ENCODE peak calls at places on chromosomes 11 and 22, in six cellular contexts. I is mammary epithelial cell; X is heart right ventricle; S is activated effector memory CD4-positive, alpha-beta T cell treated with Interleukin-2 at 50 U/mL for 16 hours; M is stimulated activated CD4-positive, alpha-beta T cell treated with anti-CD3 and anti-CD28 coated beads, TNF-alpha, amount 100 ng/mL, for 1 hour; K is AG08395. A is an unnamed sample.
A peak's percentile ranks its signal among the peaks of the same experiment; 100 is the strongest.

GRCh38 chr11:57800444-57801184 is 39.0 kb downstream of the CTNND1 start:
- DNase-seq in X (no peak), M (no peak), K (peak; percentile 86), I (peak; percentile 86), S (no peak), A (no peak)

GRCh38 chr11:92423635-92424034 is 199.0 kb downstream of the FAT3 start:
- DNase-seq in I (no peak), K (no peak), S (no peak), M (no peak), X (no peak), A (no peak)

GRCh38 chr11:78586452-78587046 is 11.9 kb upstream of the NARS2 start:
- DNase-seq in I (no peak), M (no peak), K (no peak), X (no peak), S (no peak), A (no peak)

GRCh38 chr11:46240861-46241260 is 36.6 kb upstream of the CREB3L1 start:
- DNase-seq in I (no peak), X (no peak), K (no peak), M (no peak), S (no peak), A (no peak)

GRCh38 chr11:57380975-57381374 is at the start of gene PRG3:
- DNase-seq in X (no peak), S (no peak), I (no peak), M (no peak), K (no peak), A (no peak)

GRCh38 chr11:71914127-71914526 is 14.3 kb downstream of the XNDC1N start:
- DNase-seq in S (no peak), K (peak; percentile 55), I (no peak), M (no peak), X (no peak), A (no peak)

GRCh38 chr22:31588970-31589675 is 72.9 kb downstream of the PISD start:
- DNase-seq in M (no peak), S (no peak), X (no peak), K (no peak), I (no peak), A (no peak)

GRCh38 chr22:33715626-33716025 is 204.7 kb downstream of the LARGE1 start:
- DNase-seq in K (no peak), X (no peak), M (no peak), S (no peak), I (no peak), A (no peak)

GRCh38 chr11:108562746-108563581 is 30.6 kb downstream of the EXPH5 start:
- DNase-seq in X (no peak), S (no peak), I (peak; percentile 17), K (no peak), M (no peak), A (no peak)

GRCh38 chr22:25141994-25142620 is 57.6 kb upstream of the CRYBB3 start:
- DNase-seq in I (no peak), K (no peak), M (no peak), X (no peak), S (no peak), A (no peak)

GRCh38 chr11:121250843-121251242 is 41.7 kb upstream of the SC5D start:
- DNase-seq in S (no peak), M (no peak), I (peak; percentile 62), K (no peak), X (no peak), A (no peak)

GRCh38 chr11:77244277-77245014 is 57.0 kb downstream of the GDPD4 start:
- DNase-seq in X (no peak), I (peak; percentile 75), M (no peak), S (no peak), K (peak; percentile 79), A (no peak)

GRCh38 chr11:19403196-19403895 is 162.6 kb upstream of the E2F8 start:
- DNase-seq in M (no peak), I (no peak), X (no peak), S (no peak), K (no peak), A (no peak)

GRCh38 chr11:110565690-110566336 is 136.1 kb downstream of the FDX1 start:
- DNase-seq in I (no peak), K (no peak), M (no peak), S (no peak), X (no peak), A (no peak)

GRCh38 chr11:13769188-13769587 is 100.7 kb downstream of the FAR1 start:
- DNase-seq in I (no peak), X (no peak), S (no peak), M (no peak), K (no peak), A (no peak)

GRCh38 chr11:128422576-128423370 is 164.6 kb downstream of the ETS1 start:
- DNase-seq in I (no peak), X (peak; percentile 66), M (peak; percentile 73), K (no peak), S (peak; percentile 69), A (no peak)

GRCh38 chr22:50734343-50734771 is 3.6 kb upstream of the ACR start:
- DNase-seq in S (no peak), I (no peak), X (peak; percentile 11), K (no peak), M (no peak), A (no peak)

GRCh38 chr11:66976048-66976467 is 954 bp downstream of the C11orf86 start:
- DNase-seq in M (no peak), X (no peak), S (no peak), I (no peak), K (no peak), A (no peak)

GRCh38 chr11:2097356-2097997 is 41.7 kb downstream of the IGF2 start:
- DNase-seq in X (peak; percentile 75), I (no peak), K (peak; percentile 84), M (no peak), S (no peak), A (peak; percentile 77)

GRCh38 chr22:48948575-48949170 is 879.0 kb downstream of the BRD1 start:
- DNase-seq in M (no peak), S (no peak), X (no peak), K (no peak), I (no peak), A (peak; percentile 11)

GRCh38 chr22:23495614-23496444 is 84.3 kb downstream of the IGLL1 start:
- DNase-seq in K (no peak), M (no peak), X (no peak), I (no peak), S (no peak), A (no peak)

GRCh38 chr22:39595622-39596182 is 25.1 kb downstream of the CACNA1I start:
- DNase-seq in M (no peak), S (no peak), I (no peak), X (no peak), K (no peak), A (no peak)

GRCh38 chr11:126132319-126132718 is 69.7 kb upstream of the CDON start:
- DNase-seq in X (no peak), M (no peak), S (no peak), I (peak; percentile 23), K (no peak), A (no peak)

GRCh38 chr11:74154621-74155281 is 16.1 kb downstream of the C2CD3 start:
- DNase-seq in M (no peak), K (no peak), X (no peak), S (no peak), I (peak; percentile 14), A (no peak)

GRCh38 chr11:117859713-117860112 is 16.7 kb downstream of the FXYD6 start:
- DNase-seq in I (no peak), K (no peak), M (no peak), S (no peak), X (no peak), A (no peak)

GRCh38 chr11:110185599-110185998 is 92.4 kb downstream of the ZC3H12C start:
- DNase-seq in X (no peak), I (no peak), K (no peak), M (no peak), S (no peak), A (peak; percentile 48)

GRCh38 chr22:22144858-22145257 is 99.7 kb upstream of the VPREB1 start:
- DNase-seq in X (no peak), K (no peak), M (no peak), I (no peak), S (no peak), A (no peak)

GRCh38 chr11:129331217-129331616 is 44.4 kb upstream of the BARX2 start:
- DNase-seq in M (no peak), X (no peak), S (no peak), K (no peak), I (peak; percentile 60), A (no peak)

GRCh38 chr11:60970369-60970774 is 1.1 kb upstream of the CD6 start:
- DNase-seq in I (peak; percentile 34), K (peak; percentile 71), X (peak; percentile 69), S (peak; percentile 69), M (peak; percentile 63), A (no peak)

GRCh38 chr11:30452114-30452513 is 129.2 kb downstream of the ARL14EP start:
- DNase-seq in M (no peak), I (no peak), K (no peak), S (no peak), X (no peak), A (no peak)

GRCh38 chr11:96314326-96315050 is 28.5 kb downstream of the MAML2 start:
- DNase-seq in M (no peak), I (peak; percentile 49), K (no peak), S (no peak), X (peak; percentile 23), A (no peak)

GRCh38 chr11:66593650-66594049 is 665 bp downstream of the CCS start:
- DNase-seq in K (no peak), I (no peak), M (no peak), X (no peak), S (no peak), A (no peak)

GRCh38 chr22:33920927-33921575 is 775 bp upstream of the LARGE1 start:
- DNase-seq in K (peak; percentile 97), M (peak; percentile 62), X (peak; percentile 99), I (peak; percentile 96), S (peak; percentile 66), A (peak; percentile 98)

GRCh38 chr11:701741-702513 is 4.1 kb upstream of the EPS8L2 start:
- DNase-seq in S (no peak), M (no peak), K (no peak), X (no peak), I (no peak), A (no peak)

GRCh38 chr22:23874871-23875270 is 17.2 kb downstream of the SLC2A11 start:
- DNase-seq in X (no peak), I (no peak), K (no peak), M (no peak), S (no peak), A (no peak)

GRCh38 chr11:10072841-10073240 is 221.2 kb downstream of the SBF2 start:
- DNase-seq in K (no peak), S (no peak), M (no peak), I (peak; percentile 14), X (no peak), A (no peak)

GRCh38 chr11:4125141-4125540 is 30.5 kb downstream of the RRM1 start:
- DNase-seq in K (no peak), I (peak; percentile 68), S (no peak), X (no peak), M (no peak), A (no peak)

GRCh38 chr22:35618427-35619223 is 1.5 kb upstream of the MB start:
- DNase-seq in K (no peak), I (no peak), X (no peak), M (no peak), S (no peak), A (no peak)

GRCh38 chr11:44203270-44204043 is 106.5 kb downstream of the ALX4 start:
- DNase-seq in M (no peak), S (no peak), K (no peak), X (peak; percentile 28), I (no peak), A (no peak)